ENCODE peak calls at places on chromosomes 7 and 10, in five cellular contexts. Y, V, K, M and G are unnamed samples.

GRCh38 chr7:100157069-100157333 is 1.5 kb downstream of the TRAPPC14 start:
- DNase-seq in Y (no peak), V (no peak), K (no peak), M (no peak), G (no peak)

GRCh38 chr10:42990016-42990720 is 86.7 kb upstream of the RET start:
- DNase-seq in Y (no peak), V (no peak), K (peak), M (no peak), G (no peak)

GRCh38 chr7:156600496-156600895 is 40.1 kb upstream of the RNF32 start:
- DNase-seq in Y (no peak), V (no peak), K (no peak), M (no peak), G (no peak)

GRCh38 chr10:71076473-71077142 is 135.8 kb upstream of the UNC5B start:
- DNase-seq in Y (no peak), V (no peak), K (no peak), M (peak), G (no peak)

GRCh38 chr7:83947260-83947659 is 247.3 kb downstream of the SEMA3A start:
- DNase-seq in Y (peak), V (no peak), K (peak), M (peak), G (peak)

GRCh38 chr7:125033506-125033905 is 103.9 kb upstream of the POT1 start:
- DNase-seq in Y (peak), V (no peak), K (no peak), M (peak), G (no peak)

GRCh38 chr7:150778738-150779301 is 21.3 kb downstream of the TMEM176B start:
- DNase-seq in Y (no peak), V (peak), K (peak), M (peak), G (peak)

GRCh38 chr7:75892634-75893272 is 13.9 kb downstream of the RHBDD2 start:
- DNase-seq in Y (no peak), V (no peak), K (no peak), M (no peak), G (no peak)

GRCh38 chr10:79184141-79184625 is 115.4 kb downstream of the ZMIZ1 start:
- DNase-seq in Y (no peak), V (no peak), K (no peak), M (peak), G (peak)

GRCh38 chr7:98700533-98700932 is 83.4 kb downstream of the NPTX2 start:
- DNase-seq in Y (no peak), V (no peak), K (no peak), M (no peak), G (no peak)

GRCh38 chr7:17408245-17408903 is 109.9 kb downstream of the AHR start:
- DNase-seq in Y (peak), V (peak), K (no peak), M (no peak), G (peak)

GRCh38 chr7:150838965-150839650 is 13.2 kb upstream of the AOC1 start:
- DNase-seq in Y (no peak), V (no peak), K (no peak), M (no peak), G (no peak)

GRCh38 chr10:44379907-44380306 is 5.0 kb downstream of the CXCL12 start:
- DNase-seq in Y (no peak), V (no peak), K (no peak), M (no peak), G (no peak)

GRCh38 chr7:85191383-85191782 is 4.5 kb upstream of the SEMA3D start:
- DNase-seq in Y (peak), V (no peak), K (no peak), M (no peak), G (peak)

GRCh38 chr7:30974605-30975256 is 11.0 kb downstream of the GHRHR start:
- DNase-seq in Y (peak), V (no peak), K (peak), M (peak), G (no peak)

GRCh38 chr10:26557641-26558014 is 119.5 kb downstream of the APBB1IP start:
- DNase-seq in Y (no peak), V (no peak), K (no peak), M (no peak), G (peak)

GRCh38 chr7:67452516-67453026 is 455.9 kb downstream of the TYW1 start:
- DNase-seq in Y (no peak), V (no peak), K (no peak), M (no peak), G (no peak)